ENCODE peak calls at places on chromosomes 11 and 22, in six cellular contexts. One of them, this sample, is unnamed.

GRCh38 chr11:134132808-134133207 is 63.9 kb downstream of the JAM3 start:
- DNase-seq in LNCaP clone FGC: peak; percentile 71
- DNase-seq in IMR-90: peak; percentile 23
- DNase-seq in cardiac muscle cell: no peak
- DNase-seq in HCT116: no peak
- DNase-seq in psoas muscle: no peak
- DNase-seq in this sample: no peak

GRCh38 chr11:61783717-61784505 is 8.5 kb downstream of the TMEM258 start:
- DNase-seq in LNCaP clone FGC: no peak
- DNase-seq in IMR-90: peak; percentile 71
- DNase-seq in cardiac muscle cell: no peak
- DNase-seq in HCT116: no peak
- DNase-seq in psoas muscle: no peak
- DNase-seq in this sample: no peak

GRCh38 chr11:47394322-47395224 is 13.8 kb upstream of the SLC39A13 start:
- DNase-seq in LNCaP clone FGC: no peak
- DNase-seq in IMR-90: peak; percentile 20
- DNase-seq in cardiac muscle cell: no peak
- DNase-seq in HCT116: no peak
- DNase-seq in psoas muscle: peak; percentile 53
- DNase-seq in this sample: peak; percentile 83

GRCh38 chr11:33507356-33507755 is 193.3 kb downstream of the C11orf91 start:
- DNase-seq in LNCaP clone FGC: no peak
- DNase-seq in IMR-90: no peak
- DNase-seq in cardiac muscle cell: no peak
- DNase-seq in HCT116: no peak
- DNase-seq in psoas muscle: no peak
- DNase-seq in this sample: no peak

GRCh38 chr22:49179175-49179574 is 648.5 kb downstream of the BRD1 start:
- DNase-seq in LNCaP clone FGC: no peak
- DNase-seq in IMR-90: no peak
- DNase-seq in cardiac muscle cell: no peak
- DNase-seq in HCT116: no peak
- DNase-seq in psoas muscle: no peak
- DNase-seq in this sample: peak; percentile 61

GRCh38 chr22:39514373-39514973 is 5.9 kb upstream of the ATF4 start:
- DNase-seq in LNCaP clone FGC: no peak
- DNase-seq in IMR-90: peak; percentile 34
- DNase-seq in cardiac muscle cell: peak; percentile 58
- DNase-seq in HCT116: no peak
- DNase-seq in psoas muscle: peak; percentile 64
- DNase-seq in this sample: no peak

GRCh38 chr11:86524603-86525352 is 147.6 kb downstream of the ME3 start:
- DNase-seq in LNCaP clone FGC: no peak
- DNase-seq in IMR-90: peak; percentile 73
- DNase-seq in cardiac muscle cell: no peak
- DNase-seq in HCT116: peak; percentile 26
- DNase-seq in psoas muscle: no peak
- DNase-seq in this sample: no peak

GRCh38 chr11:64834723-64835615 is 9.5 kb downstream of the CDC42BPG start:
- DNase-seq in LNCaP clone FGC: no peak
- DNase-seq in IMR-90: no peak
- DNase-seq in cardiac muscle cell: no peak
- DNase-seq in HCT116: no peak
- DNase-seq in psoas muscle: no peak
- DNase-seq in this sample: peak; percentile 88

GRCh38 chr11:19508166-19508565 is 204.5 kb upstream of the NAV2 start:
- DNase-seq in LNCaP clone FGC: no peak
- DNase-seq in IMR-90: peak; percentile 3
- DNase-seq in cardiac muscle cell: no peak
- DNase-seq in HCT116: no peak
- DNase-seq in psoas muscle: no peak
- DNase-seq in this sample: no peak

GRCh38 chr22:49894321-49895072 is 23.7 kb downstream of the ALG12 start:
- DNase-seq in LNCaP clone FGC: no peak
- DNase-seq in IMR-90: no peak
- DNase-seq in cardiac muscle cell: no peak
- DNase-seq in HCT116: no peak
- DNase-seq in psoas muscle: no peak
- DNase-seq in this sample: no peak

GRCh38 chr11:70089631-70090030 is 11.5 kb downstream of the ANO1 start:
- DNase-seq in LNCaP clone FGC: no peak
- DNase-seq in IMR-90: no peak
- DNase-seq in cardiac muscle cell: no peak
- DNase-seq in HCT116: no peak
- DNase-seq in psoas muscle: no peak
- DNase-seq in this sample: no peak

GRCh38 chr22:44944891-44945600 is 64.8 kb downstream of the PHF21B start:
- DNase-seq in LNCaP clone FGC: no peak
- DNase-seq in IMR-90: no peak
- DNase-seq in cardiac muscle cell: no peak
- DNase-seq in HCT116: no peak
- DNase-seq in psoas muscle: no peak
- DNase-seq in this sample: no peak

GRCh38 chr22:49958462-49958921 is 2.1 kb upstream of the PIM3 start:
- DNase-seq in LNCaP clone FGC: no peak
- DNase-seq in IMR-90: no peak
- DNase-seq in cardiac muscle cell: no peak
- DNase-seq in HCT116: no peak
- DNase-seq in psoas muscle: peak; percentile 13
- DNase-seq in this sample: no peak

GRCh38 chr11:75525433-75526191 is at the start of gene GDPD5:
- DNase-seq in LNCaP clone FGC: no peak
- DNase-seq in IMR-90: peak; percentile 64
- DNase-seq in cardiac muscle cell: peak; percentile 93
- DNase-seq in HCT116: peak; percentile 58
- DNase-seq in psoas muscle: peak; percentile 79
- DNase-seq in this sample: peak; percentile 96

GRCh38 chr11:73323464-73323863 is 15.4 kb downstream of the ARHGEF17 start:
- DNase-seq in LNCaP clone FGC: no peak
- DNase-seq in IMR-90: peak; percentile 77
- DNase-seq in cardiac muscle cell: peak; percentile 80
- DNase-seq in HCT116: no peak
- DNase-seq in psoas muscle: peak; percentile 85
- DNase-seq in this sample: peak; percentile 86
- H3K4me3 ChIP-seq in LNCaP clone FGC: no peak overlapping the region
- H3K4me3 ChIP-seq in IMR-90: no peak overlapping the region
- H3K4me3 ChIP-seq in cardiac muscle cell: no peak overlapping the region
- H3K4me3 ChIP-seq in HCT116: no peak overlapping the region
- H3K4me3 ChIP-seq in psoas muscle: no peak overlapping the region
- H3K4me3 ChIP-seq in this sample: no peak overlapping the region

GRCh38 chr11:111539426-111540113 is 950 bp upstream of the LAYN start:
- DNase-seq in LNCaP clone FGC: no peak
- DNase-seq in IMR-90: no peak
- DNase-seq in cardiac muscle cell: no peak
- DNase-seq in HCT116: no peak
- DNase-seq in psoas muscle: no peak
- DNase-seq in this sample: no peak

GRCh38 chr11:111541209-111542061 is 915 bp downstream of the LAYN start:
- DNase-seq in LNCaP clone FGC: no peak
- DNase-seq in IMR-90: peak; percentile 92
- DNase-seq in cardiac muscle cell: peak; percentile 36
- DNase-seq in HCT116: no peak
- DNase-seq in psoas muscle: peak; percentile 70
- DNase-seq in this sample: peak; percentile 38

GRCh38 chr11:111540921-111541208 is 345 bp downstream of the LAYN start:
- DNase-seq in LNCaP clone FGC: no peak
- DNase-seq in IMR-90: no peak
- DNase-seq in cardiac muscle cell: no peak
- DNase-seq in HCT116: no peak
- DNase-seq in psoas muscle: no peak
- DNase-seq in this sample: no peak

GRCh38 chr11:111540114-111540920 is at the start of gene LAYN:
- DNase-seq in LNCaP clone FGC: no peak
- DNase-seq in IMR-90: peak; percentile 62
- DNase-seq in cardiac muscle cell: peak; percentile 55
- DNase-seq in HCT116: no peak
- DNase-seq in psoas muscle: peak; percentile 56
- DNase-seq in this sample: peak; percentile 43

GRCh38 chr11:111542606-111543275 is 2.2 kb downstream of the LAYN start:
- DNase-seq in LNCaP clone FGC: no peak
- DNase-seq in IMR-90: no peak
- DNase-seq in cardiac muscle cell: no peak
- DNase-seq in HCT116: no peak
- DNase-seq in psoas muscle: no peak
- DNase-seq in this sample: no peak
- H3K4me3 ChIP-seq in LNCaP clone FGC: no peak overlapping the region
- H3K4me3 ChIP-seq in IMR-90: no peak overlapping the region
- H3K4me3 ChIP-seq in cardiac muscle cell: no peak overlapping the region
- H3K4me3 ChIP-seq in HCT116: no peak overlapping the region
- H3K4me3 ChIP-seq in psoas muscle: no peak overlapping the region
- H3K4me3 ChIP-seq in this sample: no peak overlapping the region

GRCh38 chr22:23564276-23564675 is 15.8 kb downstream of the IGLL1 start:
- DNase-seq in LNCaP clone FGC: no peak
- DNase-seq in IMR-90: no peak
- DNase-seq in cardiac muscle cell: no peak
- DNase-seq in HCT116: no peak
- DNase-seq in psoas muscle: no peak
- DNase-seq in this sample: no peak

GRCh38 chr22:23563111-23563510 is 17.0 kb downstream of the IGLL1 start:
- DNase-seq in LNCaP clone FGC: no peak
- DNase-seq in IMR-90: no peak
- DNase-seq in cardiac muscle cell: no peak
- DNase-seq in HCT116: no peak
- DNase-seq in psoas muscle: no peak
- DNase-seq in this sample: no peak

GRCh38 chr22:23565942-23566715 is 14.0 kb downstream of the IGLL1 start:
- DNase-seq in LNCaP clone FGC: no peak
- DNase-seq in IMR-90: no peak
- DNase-seq in cardiac muscle cell: peak; percentile 67
- DNase-seq in HCT116: no peak
- DNase-seq in psoas muscle: no peak
- DNase-seq in this sample: peak; percentile 83

GRCh38 chr22:23566716-23567475 is 13.2 kb downstream of the IGLL1 start:
- DNase-seq in LNCaP clone FGC: no peak
- DNase-seq in IMR-90: no peak
- DNase-seq in cardiac muscle cell: no peak
- DNase-seq in HCT116: no peak
- DNase-seq in psoas muscle: no peak
- DNase-seq in this sample: peak; percentile 52

GRCh38 chr22:23565288-23565941 is 14.7 kb downstream of the IGLL1 start:
- DNase-seq in LNCaP clone FGC: no peak
- DNase-seq in IMR-90: no peak
- DNase-seq in cardiac muscle cell: peak; percentile 64
- DNase-seq in HCT116: peak; percentile 4
- DNase-seq in psoas muscle: no peak
- DNase-seq in this sample: no peak
- H3K4me3 ChIP-seq in LNCaP clone FGC: no peak overlapping the region
- H3K4me3 ChIP-seq in IMR-90: no peak overlapping the region
- H3K4me3 ChIP-seq in cardiac muscle cell: peak overlapping the region; percentile 35
- H3K4me3 ChIP-seq in HCT116: no peak overlapping the region
- H3K4me3 ChIP-seq in psoas muscle: peak overlapping the region; percentile 55
- H3K4me3 ChIP-seq in this sample: peak overlapping the region; percentile 34

GRCh38 chr11:128786507-128786906 is 80.6 kb downstream of the KCNJ1 start:
- DNase-seq in LNCaP clone FGC: no peak
- DNase-seq in IMR-90: no peak
- DNase-seq in cardiac muscle cell: no peak
- DNase-seq in HCT116: no peak
- DNase-seq in psoas muscle: no peak
- DNase-seq in this sample: no peak

GRCh38 chr11:128789497-128790080 is 77.5 kb downstream of the KCNJ1 start:
- DNase-seq in LNCaP clone FGC: no peak
- DNase-seq in IMR-90: peak; percentile 8
- DNase-seq in cardiac muscle cell: no peak
- DNase-seq in HCT116: no peak
- DNase-seq in psoas muscle: no peak
- DNase-seq in this sample: no peak

GRCh38 chr11:128784059-128784804 is 82.9 kb downstream of the KCNJ1 start:
- DNase-seq in LNCaP clone FGC: no peak
- DNase-seq in IMR-90: no peak
- DNase-seq in cardiac muscle cell: no peak
- DNase-seq in HCT116: no peak
- DNase-seq in psoas muscle: no peak
- DNase-seq in this sample: no peak

GRCh38 chr11:128790200-128790599 is 76.9 kb downstream of the KCNJ1 start:
- DNase-seq in LNCaP clone FGC: no peak
- DNase-seq in IMR-90: peak; percentile 70
- DNase-seq in cardiac muscle cell: peak; percentile 24
- DNase-seq in HCT116: no peak
- DNase-seq in psoas muscle: no peak
- DNase-seq in this sample: no peak
- H3K4me3 ChIP-seq in LNCaP clone FGC: no peak overlapping the region
- H3K4me3 ChIP-seq in IMR-90: no peak overlapping the region
- H3K4me3 ChIP-seq in cardiac muscle cell: no peak overlapping the region
- H3K4me3 ChIP-seq in HCT116: no peak overlapping the region
- H3K4me3 ChIP-seq in psoas muscle: no peak overlapping the region
- H3K4me3 ChIP-seq in this sample: no peak overlapping the region

DNA sequence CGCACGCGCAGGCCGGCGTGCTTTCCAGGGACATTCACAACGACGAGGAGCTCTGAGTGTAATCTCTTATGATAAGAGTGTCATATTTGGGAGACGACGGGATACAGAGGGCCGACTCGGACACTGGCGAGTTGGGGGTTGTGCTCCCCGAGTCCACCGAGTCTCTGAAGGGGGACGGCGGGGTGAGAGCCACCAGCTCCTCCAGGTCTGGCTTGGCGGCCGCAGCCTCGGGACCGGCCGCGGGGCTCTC is 170.9 kb upstream of the CTSC start:
- DNase-seq in LNCaP clone FGC: no peak
- DNase-seq in IMR-90: no peak
- DNase-seq in cardiac muscle cell: peak; percentile 41
- DNase-seq in HCT116: no peak
- DNase-seq in psoas muscle: peak; percentile 10
- DNase-seq in this sample: no peak
- H3K4me3 ChIP-seq in LNCaP clone FGC: no peak overlapping the region
- H3K4me3 ChIP-seq in IMR-90: no peak overlapping the region
- H3K4me3 ChIP-seq in cardiac muscle cell: peak overlapping the region; percentile 30
- H3K4me3 ChIP-seq in HCT116: no peak overlapping the region
- H3K4me3 ChIP-seq in psoas muscle: peak overlapping the region; percentile 55
- H3K4me3 ChIP-seq in this sample: no peak overlapping the region

GRCh38 chr11:102459393-102459792 is 6.8 kb upstream of the TMEM123 start:
- DNase-seq in LNCaP clone FGC: no peak
- DNase-seq in IMR-90: no peak
- DNase-seq in cardiac muscle cell: no peak
- DNase-seq in HCT116: no peak
- DNase-seq in psoas muscle: no peak
- DNase-seq in this sample: no peak
- H3K4me3 ChIP-seq in LNCaP clone FGC: no peak overlapping the region
- H3K4me3 ChIP-seq in IMR-90: no peak overlapping the region
- H3K4me3 ChIP-seq in cardiac muscle cell: no peak overlapping the region
- H3K4me3 ChIP-seq in HCT116: no peak overlapping the region
- H3K4me3 ChIP-seq in psoas muscle: no peak overlapping the region
- H3K4me3 ChIP-seq in this sample: no peak overlapping the region